ENCODE peak calls at places on chromosomes 12 and 14, in seven cellular contexts. Z, A, N, F, C, X and J are unnamed samples.

GRCh38 chr12:19456176-19456575 is 16.9 kb downstream of the AEBP2 start:
- DNase-seq in Z (no peak), A (no peak), N (no peak), F (no peak), C (no peak), X (no peak), J (no peak)

GRCh38 chr14:104970231-104971068 is 7.7 kb downstream of the AHNAK2 start:
- DNase-seq in Z (no peak), A (peak), N (peak), F (peak), C (peak), X (peak), J (no peak)

GRCh38 chr12:21823581-21823980 is 49.1 kb upstream of the KCNJ8 start:
- DNase-seq in Z (no peak), A (no peak), N (peak), F (peak), C (no peak), X (peak), J (no peak)

GRCh38 chr12:10732554-10732953 is 9.4 kb upstream of the YBX3 start:
- DNase-seq in Z (no peak), A (no peak), N (no peak), F (no peak), C (no peak), X (no peak), J (no peak)

GRCh38 chr12:46722737-46723136 is 103.1 kb downstream of the SLC38A4 start:
- DNase-seq in Z (no peak), A (no peak), N (no peak), F (no peak), C (peak), X (peak), J (no peak)

GRCh38 chr14:71432334-71432733 is 499.9 kb upstream of the RGS6 start:
- DNase-seq in Z (no peak), A (no peak), N (no peak), F (no peak), C (no peak), X (no peak), J (no peak)

GRCh38 chr14:76836029-76836630 is 9.9 kb downstream of the LRRC74A start:
- DNase-seq in Z (no peak), A (no peak), N (no peak), F (peak), C (no peak), X (no peak), J (no peak)

GRCh38 chr14:74945261-74945851 is 10.0 kb downstream of the PGF start:
- DNase-seq in Z (peak), A (peak), N (no peak), F (no peak), C (peak), X (peak), J (no peak)

GRCh38 chr12:45775964-45776363 is 46.5 kb downstream of the ARID2 start:
- DNase-seq in Z (no peak), A (no peak), N (no peak), F (no peak), C (no peak), X (no peak), J (no peak)

GRCh38 chr12:43805857-43806736 is at the start of gene TWF1:
- DNase-seq in Z (peak), A (peak), N (peak), F (peak), C (peak), X (peak), J (peak)
- TF ChIP-seq CTCF in Z (peak), A (no peak), N (peak), F (no peak), C (peak), X (peak), J (no peak)

DNA sequence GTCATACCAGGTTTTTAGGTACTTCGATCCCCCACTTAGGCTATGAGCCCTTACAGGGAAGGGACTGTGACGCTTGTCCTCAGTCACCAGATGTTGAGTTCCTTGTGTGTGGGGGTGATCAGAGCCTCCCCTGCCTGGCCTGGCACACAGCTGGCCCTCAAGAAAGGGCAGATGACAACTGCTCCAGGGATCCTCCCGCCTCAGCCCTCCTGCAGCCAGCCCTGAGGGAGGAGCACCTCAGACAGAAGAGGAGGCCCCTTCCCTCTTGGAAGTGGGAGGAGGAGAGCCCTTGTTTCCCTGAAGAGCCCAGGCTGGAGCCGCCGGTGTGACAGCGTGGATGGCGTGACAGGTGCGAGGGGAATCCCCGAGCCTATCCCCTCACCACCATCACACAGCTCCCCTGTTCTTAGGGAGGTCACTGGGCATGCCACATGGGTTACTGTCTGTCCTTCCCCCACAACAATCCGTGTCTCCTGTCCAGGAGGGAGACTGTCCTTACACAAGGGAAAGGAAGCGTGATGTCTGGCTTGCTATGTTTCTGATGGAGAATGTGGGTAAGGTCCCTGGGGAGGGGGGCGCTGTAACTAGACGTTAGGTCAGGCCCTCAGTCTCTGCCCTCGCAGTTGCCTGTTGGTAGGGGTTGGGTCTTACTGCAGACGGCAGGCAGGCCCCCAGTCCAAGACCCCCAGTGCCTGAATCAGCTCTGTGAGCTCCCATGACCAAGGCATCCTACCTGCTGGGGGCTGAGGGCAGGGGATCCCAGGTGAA is 31.5 kb downstream of the P2RX4 start:
- DNase-seq in Z (no peak), A (no peak), N (no peak), F (no peak), C (no peak), X (no peak), J (no peak)
- TF ChIP-seq CTCF in Z (no peak), A (no peak), N (no peak), F (no peak), C (no peak), X (no peak), J (no peak)

GRCh38 chr12:79935021-79935623 is at the start of gene PPP1R12A:
- DNase-seq in Z (peak), A (peak), N (peak), F (peak), C (peak), X (peak), J (peak)
- TF ChIP-seq CTCF in Z (no peak), A (no peak), N (no peak), F (no peak), C (peak), X (peak), J (no peak)

GRCh38 chr12:121059031-121059898 is 20.2 kb upstream of the OASL start:
- DNase-seq in Z (peak), A (no peak), N (no peak), F (no peak), C (no peak), X (no peak), J (no peak)

GRCh38 chr12:121057794-121058193 is 18.7 kb upstream of the OASL start:
- DNase-seq in Z (no peak), A (no peak), N (no peak), F (no peak), C (no peak), X (no peak), J (no peak)

GRCh38 chr12:121062391-121063045 is 23.5 kb upstream of the OASL start:
- DNase-seq in Z (no peak), A (no peak), N (no peak), F (no peak), C (no peak), X (no peak), J (no peak)

GRCh38 chr12:121061831-121062230 is 22.8 kb upstream of the OASL start:
- DNase-seq in Z (no peak), A (no peak), N (no peak), F (no peak), C (peak), X (peak), J (no peak)

DNA sequence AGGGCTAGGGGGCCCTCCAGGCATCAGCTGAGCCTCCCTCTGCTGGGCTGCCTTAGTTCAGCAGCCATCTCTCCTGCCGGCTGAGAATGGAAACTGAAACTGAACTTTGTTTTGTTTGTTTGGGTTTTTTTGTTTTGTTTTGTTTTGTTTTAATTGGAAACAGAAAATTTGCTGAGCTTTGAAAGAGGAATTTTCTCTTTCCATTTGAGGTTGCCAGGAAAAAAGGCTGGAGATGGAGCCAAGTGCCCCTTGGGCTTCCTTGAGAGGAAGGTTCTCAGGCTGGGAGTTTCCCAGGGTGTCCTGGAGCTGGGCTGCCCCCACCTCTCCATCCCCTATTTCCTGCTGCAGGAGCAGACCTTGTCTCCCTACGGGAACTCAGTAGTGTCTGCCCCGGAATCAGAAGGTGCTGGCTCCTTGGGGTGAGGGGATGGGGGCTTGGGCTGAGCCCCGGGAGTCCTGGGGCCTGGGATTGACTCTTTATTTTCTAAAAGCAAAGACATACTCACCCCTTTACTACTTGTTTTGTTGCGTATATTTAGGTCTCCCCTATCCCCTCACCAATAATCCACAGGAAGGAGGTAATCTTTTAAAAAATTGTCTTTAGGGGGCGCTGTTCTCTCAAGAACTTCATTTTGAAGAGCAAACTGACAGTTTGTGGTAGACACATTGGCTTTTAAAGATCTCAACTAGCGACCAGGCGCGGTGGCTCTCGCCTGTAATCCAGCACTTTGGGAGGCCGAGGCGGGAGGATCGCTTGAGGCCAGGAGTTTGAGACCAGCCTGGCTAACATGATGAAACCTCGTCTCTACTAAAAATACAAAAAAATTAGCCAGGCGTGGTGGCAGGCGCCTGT is 21.3 kb upstream of the OASL start:
- DNase-seq in Z (peak), A (peak), N (peak), F (no peak), C (peak), X (peak), J (peak)
- TF ChIP-seq CTCF in Z (peak), A (peak), N (peak), F (peak), C (peak), X (peak), J (peak)

DNA sequence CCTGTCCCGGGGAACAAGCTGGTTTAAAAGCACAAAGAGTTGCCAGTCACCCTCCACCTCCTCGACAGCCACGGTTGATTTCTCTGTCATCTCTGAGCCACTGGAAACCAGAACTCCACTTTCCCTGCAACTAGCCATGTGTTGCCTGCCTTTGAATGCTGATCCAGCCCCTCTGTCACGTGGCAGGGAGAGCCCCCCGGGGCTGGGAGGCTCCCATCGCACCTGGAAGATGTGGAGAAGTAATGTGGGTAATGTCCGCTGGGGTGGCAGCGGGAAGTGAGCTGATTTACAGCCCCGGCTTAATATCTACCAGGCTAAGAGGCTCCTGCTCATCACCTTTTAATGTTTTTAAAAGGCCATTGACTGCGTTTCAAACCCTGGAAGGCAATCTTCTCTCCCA is 7.5 kb downstream of the PRIMA1 start:
- DNase-seq in Z (no peak), A (no peak), N (no peak), F (no peak), C (no peak), X (no peak), J (no peak)
- TF ChIP-seq CTCF in Z (no peak), A (no peak), N (no peak), F (no peak), C (no peak), X (no peak), J (no peak)

GRCh38 chr14:101623685-101624444 is 62.6 kb downstream of the DIO3 start:
- DNase-seq in Z (no peak), A (no peak), N (no peak), F (no peak), C (no peak), X (no peak), J (no peak)

GRCh38 chr14:101624579-101624978 is 63.3 kb downstream of the DIO3 start:
- DNase-seq in Z (no peak), A (no peak), N (no peak), F (no peak), C (no peak), X (no peak), J (no peak)

GRCh38 chr14:101626331-101626730 is 65.0 kb downstream of the DIO3 start:
- DNase-seq in Z (no peak), A (no peak), N (no peak), F (no peak), C (no peak), X (no peak), J (no peak)

GRCh38 chr14:101627913-101628257 is 66.6 kb downstream of the DIO3 start:
- DNase-seq in Z (no peak), A (no peak), N (no peak), F (no peak), C (no peak), X (no peak), J (no peak)

GRCh38 chr14:101625336-101626097 is 64.2 kb downstream of the DIO3 start:
- DNase-seq in Z (no peak), A (no peak), N (no peak), F (no peak), C (no peak), X (no peak), J (no peak)
- TF ChIP-seq CTCF in Z (no peak), A (no peak), N (no peak), F (no peak), C (no peak), X (no peak), J (no peak)

GRCh38 chr12:13367973-13368372 is 171.4 kb downstream of the EMP1 start:
- DNase-seq in Z (no peak), A (no peak), N (no peak), F (no peak), C (no peak), X (no peak), J (no peak)

GRCh38 chr12:13359636-13360035 is 163.1 kb downstream of the EMP1 start:
- DNase-seq in Z (no peak), A (no peak), N (no peak), F (no peak), C (no peak), X (no peak), J (no peak)

GRCh38 chr12:13365782-13366366 is 169.3 kb downstream of the EMP1 start:
- DNase-seq in Z (no peak), A (no peak), N (no peak), F (no peak), C (peak), X (no peak), J (no peak)

GRCh38 chr12:13358391-13358905 is 161.9 kb downstream of the EMP1 start:
- DNase-seq in Z (no peak), A (no peak), N (no peak), F (no peak), C (no peak), X (no peak), J (no peak)

DNA sequence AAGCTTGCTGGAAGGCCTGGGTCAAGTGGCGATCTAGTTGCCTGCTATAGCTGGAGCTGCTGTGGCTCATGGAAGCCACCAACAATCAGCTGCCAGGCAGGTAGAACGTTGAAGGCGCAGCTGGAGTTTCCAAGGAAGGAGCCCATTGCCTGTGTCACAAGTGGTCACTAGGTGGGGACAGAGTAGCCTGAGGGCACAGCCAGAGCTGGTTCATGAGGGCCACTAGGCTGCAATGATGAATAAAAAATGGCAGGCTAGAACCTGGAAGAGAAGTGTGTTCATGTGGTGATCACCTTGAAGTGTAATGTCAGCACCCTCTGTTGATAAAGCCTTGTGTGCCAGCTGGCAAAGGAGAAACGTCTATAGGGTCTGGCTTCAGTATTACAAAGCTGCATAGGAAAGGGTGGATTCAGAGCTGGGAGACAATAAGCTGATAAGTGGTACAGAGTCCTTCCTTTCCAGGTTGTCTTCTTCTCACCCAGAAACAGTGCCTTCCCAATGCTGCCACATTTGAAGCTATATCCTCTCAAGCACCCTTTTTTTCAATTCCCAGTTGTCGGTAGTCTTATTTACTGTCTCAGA is 165.8 kb downstream of the EMP1 start:
- DNase-seq in Z (peak), A (peak), N (peak), F (peak), C (peak), X (peak), J (peak)
- TF ChIP-seq CTCF in Z (peak), A (peak), N (peak), F (peak), C (peak), X (peak), J (peak)